ENCODE peak calls at places on chromosomes 7 and 10, in seven cellular contexts. C is astrocyte of the spinal cord, Q is GM06990, Z is prostate gland, U is HCT116, V is left ventricle myocardium inferior, E is lung. L is an unnamed sample.

GRCh38 chr10:31353574-31353973 is 34.6 kb downstream of the ZEB1 start:
- DNase-seq in E (no peak), C (peak), Z (no peak), V (no peak), U (peak), Q (peak), L (peak)

GRCh38 chr7:100157334-100158228 is 942 bp downstream of the TRAPPC14 start:
- DNase-seq in V (no peak), U (no peak), Z (no peak), E (no peak), C (no peak), Q (no peak), L (peak)

GRCh38 chr10:110512461-110513187 is 14.9 kb downstream of the DUSP5 start:
- DNase-seq in C (peak), E (no peak), U (no peak), Z (no peak), V (no peak), Q (no peak), L (peak)

GRCh38 chr7:23956769-23957556 is 246.9 kb downstream of the STK31 start:
- DNase-seq in U (no peak), Q (no peak), V (no peak), Z (no peak), C (peak), E (no peak), L (no peak)

GRCh38 chr7:23472974-23473847 is 2.9 kb upstream of the IGF2BP3 start:
- DNase-seq in V (no peak), Z (no peak), U (no peak), Q (peak), C (peak), E (no peak), L (no peak)

GRCh38 chr7:116683786-116684185 is 11.8 kb downstream of the MET start:
- DNase-seq in E (no peak), Q (peak), V (no peak), C (no peak), Z (no peak), U (no peak), L (no peak)

GRCh38 chr10:28719789-28720436 is 42.6 kb downstream of the BAMBI start:
- DNase-seq in E (no peak), Q (no peak), V (no peak), C (peak), Z (no peak), U (peak), L (peak)

GRCh38 chr10:45581497-45582385 is 90.8 kb downstream of the ZFAND4 start:
- DNase-seq in U (no peak), C (no peak), V (no peak), Q (no peak), E (no peak), Z (no peak), L (peak)

GRCh38 chr7:73612598-73613269 is 11.6 kb downstream of the MLXIPL start:
- DNase-seq in V (no peak), C (peak), Z (peak), U (no peak), E (no peak), Q (no peak), L (peak)

GRCh38 chr7:774161-775109 is 47.4 kb upstream of the PRKAR1B start:
- DNase-seq in E (peak), Q (peak), V (peak), U (peak), Z (peak), C (peak), L (peak)

GRCh38 chr7:22672892-22673637 is 53.9 kb upstream of the IL6 start:
- DNase-seq in E (no peak), Z (no peak), Q (no peak), C (peak), V (no peak), U (no peak), L (peak)

GRCh38 chr10:3950676-3951275 is 165.8 kb upstream of the KLF6 start:
- DNase-seq in U (no peak), Z (no peak), Q (no peak), E (no peak), V (no peak), C (no peak), L (no peak)

GRCh38 chr7:139943391-139943790 is 114.3 kb downstream of the TBXAS1 start:
- DNase-seq in Q (no peak), E (no peak), U (no peak), Z (no peak), C (no peak), V (no peak), L (no peak)

DNA sequence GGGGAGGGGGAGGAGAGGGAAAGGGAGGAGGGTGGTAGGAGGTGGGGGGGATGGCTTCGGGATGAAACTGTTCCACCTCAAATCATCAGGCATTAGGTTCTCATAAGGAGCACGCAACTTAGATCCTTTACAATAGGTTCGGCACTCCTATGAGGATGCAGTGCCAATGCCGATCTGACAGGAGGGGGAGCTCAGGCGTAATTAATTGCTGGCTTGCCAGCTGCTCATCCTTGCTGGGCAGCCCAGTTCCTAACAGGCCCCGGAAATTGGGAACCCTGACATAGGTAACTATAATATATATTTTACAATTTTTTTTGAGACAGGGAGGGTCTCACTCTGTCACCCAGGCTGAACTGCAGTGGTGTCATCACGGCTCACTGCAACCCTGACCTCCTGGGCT is 118.8 kb upstream of the SFMBT2 start:
- DNase-seq in E (no peak), Z (peak), C (no peak), U (peak), V (no peak), Q (no peak), L (peak)
- TF ChIP-seq CTCF in E (no peak), Z (peak), C (peak), U (peak), V (peak), Q (no peak), L (peak)

GRCh38 chr10:102537948-102538347 is 34.2 kb downstream of the SUFU start:
- DNase-seq in E (no peak), U (no peak), C (no peak), Q (no peak), Z (no peak), V (no peak), L (no peak)

GRCh38 chr10:102542800-102543418 is 39.1 kb downstream of the SUFU start:
- DNase-seq in C (peak), U (no peak), Z (no peak), E (no peak), Q (no peak), V (no peak), L (peak)

GRCh38 chr10:102537367-102537766 is 33.6 kb downstream of the SUFU start:
- DNase-seq in E (no peak), C (no peak), V (no peak), Q (peak), Z (no peak), U (no peak), L (no peak)

GRCh38 chr10:102538811-102539210 is 35.0 kb downstream of the SUFU start:
- DNase-seq in Q (no peak), V (no peak), Z (no peak), U (no peak), E (no peak), C (no peak), L (no peak)

GRCh38 chr10:102540023-102540422 is 36.3 kb downstream of the SUFU start:
- DNase-seq in Z (no peak), C (peak), E (no peak), Q (peak), U (peak), V (no peak), L (peak)
- TF ChIP-seq CTCF in Z (no peak), C (peak), E (no peak), Q (peak), U (peak), V (peak), L (peak)

GRCh38 chr7:37729160-37729559 is 45.6 kb downstream of the GPR141 start:
- DNase-seq in U (no peak), C (no peak), Q (no peak), E (no peak), Z (no peak), V (no peak), L (no peak)
- TF ChIP-seq CTCF in U (no peak), C (no peak), Q (no peak), E (no peak), Z (no peak), V (no peak), L (no peak)

DNA sequence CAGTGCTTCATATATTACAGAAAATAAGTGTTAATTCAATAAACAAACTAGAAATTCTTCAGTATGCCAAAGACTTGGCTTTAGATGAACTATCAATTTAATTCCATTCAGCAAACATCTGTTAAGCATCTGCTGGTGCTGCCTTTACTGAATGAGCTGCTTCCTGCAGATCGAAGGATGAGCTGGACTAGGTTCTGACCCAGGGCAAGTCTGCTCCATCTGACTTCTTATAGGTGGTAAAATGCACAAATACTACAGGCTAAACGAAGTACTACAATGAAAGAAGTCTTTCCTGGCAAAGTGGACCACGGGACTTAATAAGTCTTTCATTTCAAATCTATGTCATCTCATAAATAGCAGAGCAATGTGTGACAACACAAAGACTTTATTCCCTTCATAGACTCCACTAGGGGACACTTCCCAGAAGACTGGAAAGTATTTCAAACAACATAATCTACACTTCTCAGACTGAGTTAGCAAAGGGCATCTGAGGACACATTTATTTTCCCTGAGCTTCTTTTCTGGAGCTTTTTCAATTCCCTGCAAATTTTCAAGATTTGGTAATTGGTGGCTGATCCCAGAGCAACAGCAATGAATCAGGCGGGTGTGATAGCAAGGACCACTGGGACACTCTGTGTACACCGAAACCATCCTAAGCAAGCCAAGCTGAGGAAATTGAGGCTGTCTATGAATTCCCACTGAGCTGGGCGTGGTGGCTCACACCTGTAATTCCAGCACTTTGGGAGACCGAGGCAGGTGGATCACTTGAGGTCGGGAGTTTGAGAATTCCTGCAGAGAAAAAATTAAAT is 108.9 kb upstream of the FRMD4A start:
- DNase-seq in E (no peak), C (no peak), Q (no peak), V (no peak), U (no peak), Z (no peak), L (no peak)
- TF ChIP-seq CTCF in E (no peak), C (no peak), Q (no peak), V (peak), U (no peak), Z (no peak), L (no peak)

DNA sequence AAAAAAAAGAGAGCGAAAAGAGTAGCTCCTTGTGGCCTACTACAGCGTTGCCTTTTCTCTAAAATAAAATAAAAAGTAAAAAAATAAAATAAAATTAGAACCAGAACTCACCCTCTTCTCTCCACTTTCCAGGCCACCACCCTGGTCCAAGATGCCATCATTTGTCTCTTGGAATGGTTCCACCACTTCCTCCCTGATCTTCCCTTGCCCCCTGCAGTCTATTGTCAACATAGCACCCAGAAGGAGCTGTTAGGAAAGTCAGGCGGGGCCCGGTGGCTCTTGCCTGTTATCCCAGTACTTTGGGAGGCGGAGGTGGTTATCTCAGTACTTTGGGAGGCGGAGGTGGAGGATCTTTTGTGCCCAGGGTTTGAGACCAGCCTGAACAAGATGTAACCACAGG is 7.6 kb upstream of the GRID2IP start:
- DNase-seq in E (no peak), U (peak), C (no peak), V (no peak), Z (no peak), Q (no peak), L (peak)
- TF ChIP-seq CTCF in E (no peak), U (peak), C (peak), V (peak), Z (no peak), Q (peak), L (peak)

DNA sequence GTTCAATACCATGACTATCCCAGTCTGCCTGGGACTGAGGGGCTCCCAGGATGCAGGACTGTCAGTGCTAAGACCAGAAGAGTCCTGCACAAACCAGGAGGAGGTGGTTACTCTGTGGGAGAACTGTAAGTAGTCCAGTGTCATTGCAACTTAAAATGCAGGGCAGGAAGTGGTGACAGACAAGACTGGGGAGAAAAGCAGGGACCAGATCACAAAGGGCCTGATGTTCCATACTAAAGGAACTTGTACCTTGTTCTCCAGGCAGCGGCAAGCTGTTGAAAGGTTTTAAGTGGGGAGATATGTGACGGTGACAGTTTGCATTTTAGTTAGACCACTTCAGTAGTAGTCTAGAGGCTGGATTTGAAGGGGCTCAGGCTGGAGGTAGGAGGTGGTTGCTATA is 65.8 kb upstream of the GLCCI1 start:
- DNase-seq in U (no peak), Z (no peak), C (no peak), E (no peak), V (no peak), Q (no peak), L (no peak)
- TF ChIP-seq CTCF in U (no peak), Z (no peak), C (no peak), E (no peak), V (no peak), Q (no peak), L (no peak)

GRCh38 chr10:72061491-72061890 is 26.9 kb downstream of the SPOCK2 start:
- DNase-seq in Q (no peak), U (no peak), Z (no peak), C (no peak), E (no peak), V (no peak), L (no peak)
- TF ChIP-seq CTCF in Q (peak), U (peak), Z (no peak), C (peak), E (no peak), V (peak), L (peak)

GRCh38 chr7:154640917-154641316 is 362.0 kb downstream of the PAXIP1 start:
- DNase-seq in C (no peak), Q (no peak), Z (no peak), E (no peak), U (no peak), V (no peak), L (no peak)

GRCh38 chr7:154638286-154638685 is 364.6 kb downstream of the PAXIP1 start:
- DNase-seq in V (no peak), E (no peak), Q (no peak), Z (no peak), U (no peak), C (no peak), L (no peak)

GRCh38 chr7:154644366-154644765 is 358.6 kb downstream of the PAXIP1 start:
- DNase-seq in Q (no peak), Z (no peak), C (no peak), V (no peak), E (no peak), U (no peak), L (no peak)

GRCh38 chr7:154640266-154640865 is 362.6 kb downstream of the PAXIP1 start:
- DNase-seq in V (no peak), Q (no peak), Z (no peak), C (no peak), U (no peak), E (no peak), L (no peak)
- TF ChIP-seq CTCF in V (no peak), Q (no peak), Z (no peak), C (no peak), U (peak), E (no peak), L (no peak)

DNA sequence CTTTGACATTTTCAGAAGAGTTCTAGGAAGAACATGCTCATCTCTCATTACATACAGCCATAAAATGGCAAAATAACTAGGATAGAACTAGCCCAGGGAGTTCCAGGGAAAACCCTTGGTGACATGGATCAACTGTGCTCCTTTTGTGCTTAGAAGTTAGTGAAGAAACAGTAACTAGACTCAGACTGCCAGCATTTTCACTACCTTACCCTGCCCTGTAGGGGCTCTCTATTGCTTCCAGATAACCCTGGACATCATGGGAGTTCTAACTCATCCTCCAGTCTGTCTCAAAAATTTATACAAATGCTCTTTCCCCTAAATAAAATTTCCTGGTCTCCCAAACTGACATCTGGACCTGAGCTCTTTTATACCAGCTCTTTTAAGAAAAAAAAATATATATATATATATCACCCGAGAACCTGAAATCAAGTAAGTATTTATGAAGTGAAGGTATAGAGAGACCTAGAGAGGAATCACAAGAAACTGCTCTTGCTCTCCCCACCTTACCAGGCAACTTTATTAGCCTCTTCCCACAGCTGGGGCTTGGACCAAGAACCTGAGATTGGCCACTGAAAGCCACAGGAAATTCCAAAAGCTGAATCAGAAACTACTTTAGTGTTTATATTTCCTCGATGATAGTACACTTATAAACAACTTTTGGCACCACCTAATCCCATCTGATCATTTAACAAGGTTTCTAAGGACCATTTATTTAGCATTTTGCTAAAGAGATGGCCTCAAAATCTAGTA is 101.4 kb downstream of the RELN start:
- DNase-seq in Z (no peak), Q (no peak), V (no peak), C (no peak), U (no peak), E (no peak), L (no peak)
- TF ChIP-seq CTCF in Z (no peak), Q (no peak), V (no peak), C (peak), U (peak), E (no peak), L (no peak)

DNA sequence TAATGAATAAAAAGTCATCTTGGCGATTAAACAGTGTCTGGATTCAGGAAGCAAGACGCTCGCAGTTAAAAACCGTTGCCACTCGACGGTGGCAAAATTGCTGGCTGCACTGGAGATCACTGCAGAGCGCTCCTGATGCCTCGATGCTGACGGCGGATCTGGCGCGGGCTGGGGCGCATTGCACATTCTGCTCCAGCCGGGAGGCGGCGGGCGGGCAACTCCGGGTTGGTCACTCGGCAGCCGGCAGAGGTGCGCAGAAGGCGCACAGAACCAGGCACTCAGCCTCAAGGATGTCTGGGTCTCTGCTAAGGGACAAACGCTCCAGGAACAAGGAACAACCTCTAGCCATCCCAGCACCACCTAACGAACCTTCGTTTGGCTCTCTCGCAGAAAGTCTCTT is 254.5 kb downstream of the OTUD1 start:
- DNase-seq in Z (peak), V (no peak), Q (peak), U (no peak), C (no peak), E (no peak), L (no peak)
- TF ChIP-seq CTCF in Z (no peak), V (no peak), Q (no peak), U (no peak), C (no peak), E (no peak), L (no peak)

L was measured in bronchial epithelial cell.